ENCODE peak calls at places on chromosomes 4 and X, in seven cellular contexts. One of them, this sample, is unnamed.

GRCh38 chr4:106294062-106294461 is 21.9 kb downstream of the TBCK start:
- DNase-seq in NCI-H1436: no peak
- DNase-seq in kidney epithelial cell: no peak
- DNase-seq in M059J: no peak
- DNase-seq in NCI-H2171 treated with DMSO at 0.1 percent for 48 hours: no peak
- DNase-seq in iPS-NIHi11: no peak
- DNase-seq in left cardiac atrium: no peak
- DNase-seq in this sample: no peak

GRCh38 chr4:52713456-52713937 is 37.7 kb downstream of the ERVMER34-1 start:
- DNase-seq in left cardiac atrium: no peak
- DNase-seq in NCI-H1436: no peak
- DNase-seq in kidney epithelial cell: no peak
- DNase-seq in M059J: no peak
- DNase-seq in iPS-NIHi11: no peak
- DNase-seq in NCI-H2171 treated with DMSO at 0.1 percent for 48 hours: no peak
- DNase-seq in this sample: no peak

GRCh38 chrX:69182818-69183375 is 17.6 kb upstream of the PJA1 start:
- DNase-seq in left cardiac atrium: no peak
- DNase-seq in M059J: peak
- DNase-seq in NCI-H1436: no peak
- DNase-seq in NCI-H2171 treated with DMSO at 0.1 percent for 48 hours: no peak
- DNase-seq in kidney epithelial cell: no peak
- DNase-seq in iPS-NIHi11: no peak
- DNase-seq in this sample: no peak

GRCh38 chr4:130393246-130394041 is 1297.5 kb downstream of the C4orf33 start:
- DNase-seq in NCI-H1436: no peak
- DNase-seq in M059J: no peak
- DNase-seq in iPS-NIHi11: no peak
- DNase-seq in left cardiac atrium: no peak
- DNase-seq in kidney epithelial cell: no peak
- DNase-seq in NCI-H2171 treated with DMSO at 0.1 percent for 48 hours: no peak
- DNase-seq in this sample: peak

GRCh38 chr4:790466-790820 is 35.5 kb downstream of the CPLX1 start:
- DNase-seq in M059J: no peak
- DNase-seq in left cardiac atrium: no peak
- DNase-seq in iPS-NIHi11: no peak
- DNase-seq in NCI-H2171 treated with DMSO at 0.1 percent for 48 hours: no peak
- DNase-seq in kidney epithelial cell: no peak
- DNase-seq in NCI-H1436: no peak
- DNase-seq in this sample: no peak

GRCh38 chrX:123223409-123223808 is 39.3 kb downstream of the GRIA3 start:
- DNase-seq in left cardiac atrium: no peak
- DNase-seq in M059J: no peak
- DNase-seq in kidney epithelial cell: no peak
- DNase-seq in NCI-H1436: no peak
- DNase-seq in NCI-H2171 treated with DMSO at 0.1 percent for 48 hours: no peak
- DNase-seq in iPS-NIHi11: no peak
- DNase-seq in this sample: no peak

GRCh38 chr4:66023061-66023460 is 352.8 kb upstream of the EPHA5 start:
- DNase-seq in kidney epithelial cell: no peak
- DNase-seq in M059J: peak
- DNase-seq in NCI-H2171 treated with DMSO at 0.1 percent for 48 hours: no peak
- DNase-seq in NCI-H1436: no peak
- DNase-seq in iPS-NIHi11: no peak
- DNase-seq in left cardiac atrium: no peak
- DNase-seq in this sample: no peak

GRCh38 chrX:4710618-4711433 is 997.4 kb upstream of the PRKX start:
- DNase-seq in kidney epithelial cell: no peak
- DNase-seq in left cardiac atrium: no peak
- DNase-seq in iPS-NIHi11: no peak
- DNase-seq in M059J: no peak
- DNase-seq in NCI-H2171 treated with DMSO at 0.1 percent for 48 hours: peak
- DNase-seq in NCI-H1436: no peak
- DNase-seq in this sample: no peak

GRCh38 chrX:100208076-100208475 is 202.0 kb downstream of the PCDH19 start:
- DNase-seq in kidney epithelial cell: no peak
- DNase-seq in NCI-H1436: no peak
- DNase-seq in M059J: no peak
- DNase-seq in NCI-H2171 treated with DMSO at 0.1 percent for 48 hours: no peak
- DNase-seq in left cardiac atrium: no peak
- DNase-seq in iPS-NIHi11: peak
- DNase-seq in this sample: no peak

GRCh38 chrX:54529559-54530357 is at the start of gene GNL3L:
- DNase-seq in left cardiac atrium: peak
- DNase-seq in iPS-NIHi11: peak
- DNase-seq in M059J: peak
- DNase-seq in kidney epithelial cell: peak
- DNase-seq in NCI-H2171 treated with DMSO at 0.1 percent for 48 hours: peak
- DNase-seq in NCI-H1436: peak
- DNase-seq in this sample: peak

This sample was measured in LHCN-M2.